ENCODE peak calls at places on chromosome 7, in seven cellular contexts. G is upper lobe of right lung, H is NCI-H460, D is astrocyte of the spinal cord, P is NCI-H1436, N is sigmoid colon, F is GM12892. Y is an unnamed sample.

GRCh38 chr7:90709501-90710465 is 113.7 kb downstream of the CDK14 start:
- DNase-seq in G (no peak), H (no peak), D (peak; percentile 74), P (no peak), N (no peak), F (no peak), Y (peak; percentile 36)

GRCh38 chr7:139647085-139647484 is 123.6 kb downstream of the CLEC2L start:
- DNase-seq in G (no peak), H (no peak), D (no peak), P (no peak), N (no peak), F (no peak), Y (no peak)

GRCh38 chr7:44376429-44377133 is 51.2 kb upstream of the CAMK2B start:
- DNase-seq in G (no peak), H (no peak), D (no peak), P (no peak), N (no peak), F (no peak), Y (no peak)

GRCh38 chr7:156781972-156782371 is 111.0 kb downstream of the LMBR1 start:
- DNase-seq in G (no peak), H (no peak), D (no peak), P (no peak), N (no peak), F (no peak), Y (no peak)

GRCh38 chr7:123415625-123416024 is 118.8 kb downstream of the IQUB start:
- DNase-seq in G (no peak), H (no peak), D (no peak), P (no peak), N (no peak), F (no peak), Y (no peak)

GRCh38 chr7:127652333-127653248 is 597 bp downstream of the SND1 start:
- DNase-seq in G (no peak), H (no peak), D (peak; percentile 29), P (no peak), N (no peak), F (no peak), Y (no peak)

GRCh38 chr7:50276446-50276845 is 28.1 kb upstream of the IKZF1 start:
- DNase-seq in G (no peak), H (no peak), D (no peak), P (no peak), N (no peak), F (no peak), Y (no peak)

GRCh38 chr7:5429253-5429856 is 5.7 kb upstream of the TNRC18 start:
- DNase-seq in G (peak; percentile 82), H (no peak), D (peak; percentile 87), P (no peak), N (no peak), F (peak; percentile 16), Y (peak; percentile 77)

GRCh38 chr7:13132314-13132713 is 444.9 kb downstream of the ARL4A start:
- DNase-seq in G (no peak), H (peak; percentile 24), D (no peak), P (no peak), N (no peak), F (no peak), Y (no peak)

GRCh38 chr7:46146454-46147255 is 225.6 kb upstream of the IGFBP3 start:
- DNase-seq in G (no peak), H (no peak), D (peak; percentile 55), P (no peak), N (no peak), F (no peak), Y (no peak)

GRCh38 chr7:150406565-150407421 is 27.7 kb downstream of the ZNF775 start:
- DNase-seq in G (peak; percentile 51), H (no peak), D (no peak), P (no peak), N (peak; percentile 75), F (no peak), Y (no peak)